ENCODE peak calls at places on chromosomes 1 and 21, in six cellular contexts. R is AG10803, E is breast epithelium, H is GM23338, C is psoas muscle, F is A549. O is an unnamed sample.

GRCh38 chr21:46416551-46416950 is 42.1 kb upstream of the DIP2A start:
- DNase-seq in R (no peak), C (peak), F (no peak), H (no peak), E (no peak), O (no peak)

GRCh38 chr1:43659384-43659783 is 9.4 kb downstream of the KDM4A start:
- DNase-seq in H (no peak), C (no peak), R (no peak), F (no peak), E (no peak), O (no peak)

GRCh38 chr1:93758842-93759515 is 77.3 kb upstream of the BCAR3 start:
- DNase-seq in E (no peak), H (no peak), F (no peak), C (peak), R (peak), O (peak)

GRCh38 chr1:36137776-36138175 is 11.5 kb downstream of the TRAPPC3 start:
- DNase-seq in R (no peak), E (no peak), F (no peak), H (no peak), C (no peak), O (no peak)

GRCh38 chr1:224127925-224128819 is 14.3 kb downstream of the FBXO28 start:
- DNase-seq in F (no peak), E (no peak), C (no peak), H (no peak), R (peak), O (no peak)

GRCh38 chr1:14631421-14631820 is 32.9 kb downstream of the KAZN start:
- DNase-seq in C (no peak), H (no peak), E (no peak), F (no peak), R (no peak), O (no peak)

GRCh38 chr1:201602413-201603265 is 63.7 kb downstream of the NAV1 start:
- DNase-seq in E (no peak), R (peak), F (peak), C (peak), H (no peak), O (peak)

GRCh38 chr1:3795453-3796214 is 664 bp downstream of the LRRC47 start:
- DNase-seq in H (no peak), F (no peak), E (no peak), C (peak), R (no peak), O (no peak)

GRCh38 chr1:193538690-193539089 is 352.3 kb upstream of the B3GALT2 start:
- DNase-seq in E (no peak), R (no peak), F (no peak), H (no peak), C (no peak), O (no peak)

GRCh38 chr1:74856174-74856573 is 123.2 kb downstream of the TYW3 start:
- DNase-seq in H (peak), C (no peak), F (no peak), R (no peak), E (no peak), O (no peak)

GRCh38 chr1:70503358-70503757 is 92.3 kb downstream of the CTH start:
- DNase-seq in C (no peak), R (peak), H (no peak), F (no peak), E (no peak), O (no peak)

GRCh38 chr1:156684227-156684782 is 7.1 kb upstream of the NES start:
- DNase-seq in C (no peak), E (no peak), F (no peak), H (no peak), R (peak), O (no peak)

GRCh38 chr1:154961207-154961496 is 430 bp downstream of the PYGO2 start:
- DNase-seq in H (no peak), C (no peak), E (no peak), R (no peak), F (peak), O (no peak)

GRCh38 chr1:14320518-14320917 is 278.0 kb upstream of the KAZN start:
- DNase-seq in F (no peak), H (no peak), C (no peak), R (peak), E (no peak), O (no peak)

GRCh38 chr1:204972461-204972860 is 70.6 kb upstream of the CNTN2 start:
- DNase-seq in C (no peak), F (no peak), R (peak), H (no peak), E (no peak), O (no peak)

GRCh38 chr1:32071758-32072621 is 749 bp upstream of the TMEM39B start:
- DNase-seq in C (no peak), R (peak), F (no peak), H (peak), E (no peak), O (no peak)

GRCh38 chr1:186183219-186183618 is 191.8 kb downstream of the TPR start:
- DNase-seq in H (no peak), C (peak), E (no peak), F (no peak), R (peak), O (peak)

GRCh38 chr1:7343917-7344316 is 427.2 kb upstream of the VAMP3 start:
- DNase-seq in E (no peak), R (no peak), C (no peak), H (no peak), F (no peak), O (no peak)

GRCh38 chr1:107817909-107818308 is 147.1 kb downstream of the VAV3 start:
- DNase-seq in F (no peak), C (no peak), H (no peak), R (no peak), E (no peak), O (no peak)

GRCh38 chr1:111140680-111140967 is 601 bp downstream of the CEPT1 start:
- DNase-seq in R (peak), E (no peak), F (peak), H (peak), C (no peak), O (no peak)

GRCh38 chr1:5425304-5425703 is 566.9 kb downstream of the NPHP4 start:
- DNase-seq in F (no peak), R (no peak), E (no peak), C (no peak), H (no peak), O (no peak)

GRCh38 chr1:246306415-246307037 is 200.6 kb downstream of the SMYD3 start:
- DNase-seq in F (no peak), R (no peak), E (no peak), C (no peak), H (peak), O (no peak)

GRCh38 chr1:31669433-31669785 is 24.7 kb upstream of the PEF1 start:
- DNase-seq in F (no peak), H (no peak), R (no peak), C (no peak), E (no peak), O (no peak)

GRCh38 chr1:100494393-100495084 is 43.4 kb upstream of the GPR88 start:
- DNase-seq in R (peak), F (no peak), H (no peak), C (no peak), E (no peak), O (no peak)

GRCh38 chr1:207268337-207268736 is 53.1 kb upstream of the CD55 start:
- DNase-seq in E (no peak), R (no peak), F (no peak), C (no peak), H (no peak), O (no peak)

GRCh38 chr1:207259391-207259790 is 62.1 kb upstream of the CD55 start:
- DNase-seq in C (no peak), F (no peak), H (peak), R (peak), E (no peak), O (no peak)

GRCh38 chr1:207268753-207269511 is 52.5 kb upstream of the CD55 start:
- DNase-seq in E (no peak), H (no peak), F (no peak), R (no peak), C (no peak), O (no peak)

GRCh38 chr1:207261971-207262370 is 59.5 kb upstream of the CD55 start:
- DNase-seq in H (no peak), C (no peak), F (no peak), R (peak), E (no peak), O (no peak)

GRCh38 chr1:207264663-207265270 is 56.7 kb upstream of the CD55 start:
- DNase-seq in F (no peak), R (no peak), H (no peak), C (no peak), E (no peak), O (no peak)
- TF ChIP-seq CTCF in F (no peak), R (no peak), H (no peak), C (no peak), E (no peak), O (no peak)

GRCh38 chr1:63913533-63913932 is 139.7 kb downstream of the ROR1 start:
- DNase-seq in C (no peak), F (no peak), R (no peak), H (no peak), E (no peak), O (no peak)

GRCh38 chr1:63914241-63914640 is 140.4 kb downstream of the ROR1 start:
- DNase-seq in E (no peak), R (no peak), F (no peak), H (no peak), C (no peak), O (no peak)

GRCh38 chr1:63914706-63915105 is 140.9 kb downstream of the ROR1 start:
- DNase-seq in E (no peak), F (no peak), C (no peak), H (no peak), R (no peak), O (no peak)

GRCh38 chr1:63916485-63917360 is 142.9 kb downstream of the ROR1 start:
- DNase-seq in E (no peak), R (no peak), H (no peak), F (no peak), C (no peak), O (no peak)

DNA sequence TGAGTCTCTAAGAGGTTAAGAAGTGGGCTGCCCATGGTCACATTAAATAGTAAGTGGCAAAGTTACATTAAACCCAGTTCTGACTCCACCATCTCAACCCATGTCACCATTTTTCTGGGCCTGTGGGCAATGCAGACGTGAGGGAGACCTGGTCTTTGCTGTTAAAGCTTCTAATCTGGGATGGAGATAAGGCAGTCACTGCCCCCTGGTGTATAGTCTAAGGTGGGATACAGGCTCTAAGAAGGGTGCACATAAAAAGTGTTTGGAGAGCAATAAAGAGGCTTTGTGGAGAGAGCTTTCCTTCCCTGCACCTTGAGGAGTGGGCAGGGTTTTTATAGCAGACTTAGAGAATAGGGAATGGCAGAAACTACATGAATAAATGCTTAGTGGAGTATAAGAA is 141.3 kb downstream of the ROR1 start:
- DNase-seq in R (peak), E (no peak), C (no peak), F (no peak), H (peak), O (no peak)
- TF ChIP-seq CTCF in R (peak), E (no peak), C (no peak), F (no peak), H (peak), O (no peak)

DNA sequence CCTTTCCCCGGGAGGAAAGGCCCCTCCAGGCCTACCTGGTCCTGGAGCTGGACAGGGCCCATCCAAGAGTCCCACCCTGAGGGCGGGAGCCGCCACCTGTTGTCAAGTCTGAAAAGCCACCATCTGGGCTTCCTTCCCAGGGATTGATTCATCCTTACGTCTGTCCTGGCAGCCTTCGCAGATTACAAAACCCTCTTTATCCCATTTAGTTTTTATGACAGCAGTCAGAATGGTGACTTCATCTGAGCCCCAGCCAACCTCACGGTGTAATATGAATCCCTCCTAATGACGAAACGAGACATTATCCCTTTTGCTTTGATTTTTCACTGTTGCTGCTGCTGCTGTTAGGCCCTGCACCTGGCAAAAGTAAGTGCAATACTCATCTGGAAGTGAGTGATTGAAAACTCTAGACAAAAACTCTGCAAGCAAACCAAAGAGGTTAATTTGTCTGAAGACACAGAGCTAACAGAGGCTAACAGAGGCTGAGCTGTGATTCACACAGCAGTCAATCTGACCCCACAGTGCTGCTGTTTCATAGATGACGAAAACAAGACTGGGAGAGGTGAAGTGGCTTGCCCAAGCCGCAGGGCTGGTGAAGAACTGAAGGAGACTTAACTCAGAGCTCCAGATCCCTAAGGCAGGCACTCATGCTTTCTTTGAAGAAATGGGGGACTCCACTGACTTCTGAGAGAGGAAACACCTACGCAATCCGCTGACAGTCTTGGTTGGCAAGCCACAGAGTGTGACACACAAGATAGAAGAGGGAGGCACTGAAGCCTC is 30.0 kb upstream of the S100A7 start:
- DNase-seq in E (peak), F (peak), C (peak), R (peak), H (peak), O (peak)
- TF ChIP-seq CTCF in E (no peak), F (no peak), C (no peak), R (peak), H (no peak), O (no peak)

GRCh38 chr1:182029379-182030331 is 31.9 kb downstream of the ZNF648 start:
- DNase-seq in E (peak), C (peak), R (peak), H (peak), F (peak), O (peak)
- TF ChIP-seq CTCF in E (no peak), C (peak), R (peak), H (peak), F (peak), O (peak)

GRCh38 chr1:116020668-116021272 is 44.5 kb downstream of the SLC22A15 start:
- DNase-seq in R (peak), H (peak), C (peak), F (peak), E (no peak), O (peak)
- TF ChIP-seq CTCF in R (peak), H (peak), C (peak), F (peak), E (peak), O (peak)

GRCh38 chr1:9249534-9250335 is 15.2 kb downstream of the H6PD start:
- DNase-seq in C (peak), F (peak), H (peak), E (peak), R (peak), O (no peak)
- TF ChIP-seq CTCF in C (peak), F (peak), H (peak), E (no peak), R (peak), O (peak)

DNA sequence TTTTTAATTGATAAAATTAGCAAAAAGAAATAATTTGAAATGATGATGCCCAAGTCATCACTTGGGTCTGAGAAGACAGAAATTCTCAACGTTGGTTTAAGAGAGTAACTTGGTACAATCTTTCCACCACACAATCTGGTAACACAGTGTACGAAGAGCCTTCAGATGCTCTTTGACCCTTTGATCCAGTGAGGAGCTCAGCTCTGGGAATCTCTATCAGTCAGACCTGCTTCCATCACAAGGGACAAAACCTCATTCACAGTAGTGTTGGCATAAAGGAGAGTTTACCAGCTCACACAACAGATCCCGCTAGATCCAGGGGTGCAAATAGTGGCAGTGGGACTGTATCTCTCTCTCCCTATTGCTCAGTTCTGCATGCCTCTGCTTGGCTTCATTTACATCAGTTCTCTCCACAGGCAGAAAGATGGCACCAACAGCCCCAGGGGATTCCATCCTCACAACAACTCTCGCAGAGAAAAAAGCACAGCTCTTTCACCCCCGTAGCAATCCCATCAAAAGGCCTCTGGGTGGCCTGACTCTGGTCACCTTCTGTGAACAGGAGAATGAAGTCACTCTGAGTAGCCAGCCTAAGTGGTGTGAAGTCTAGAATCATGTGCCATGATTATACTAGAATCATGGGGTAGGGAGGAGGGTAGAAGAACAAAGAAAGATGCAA is 119.7 kb downstream of the ZNF281 start:
- DNase-seq in E (no peak), F (peak), H (peak), R (no peak), C (no peak), O (no peak)
- TF ChIP-seq CTCF in E (no peak), F (peak), H (peak), R (no peak), C (no peak), O (no peak)

DNA sequence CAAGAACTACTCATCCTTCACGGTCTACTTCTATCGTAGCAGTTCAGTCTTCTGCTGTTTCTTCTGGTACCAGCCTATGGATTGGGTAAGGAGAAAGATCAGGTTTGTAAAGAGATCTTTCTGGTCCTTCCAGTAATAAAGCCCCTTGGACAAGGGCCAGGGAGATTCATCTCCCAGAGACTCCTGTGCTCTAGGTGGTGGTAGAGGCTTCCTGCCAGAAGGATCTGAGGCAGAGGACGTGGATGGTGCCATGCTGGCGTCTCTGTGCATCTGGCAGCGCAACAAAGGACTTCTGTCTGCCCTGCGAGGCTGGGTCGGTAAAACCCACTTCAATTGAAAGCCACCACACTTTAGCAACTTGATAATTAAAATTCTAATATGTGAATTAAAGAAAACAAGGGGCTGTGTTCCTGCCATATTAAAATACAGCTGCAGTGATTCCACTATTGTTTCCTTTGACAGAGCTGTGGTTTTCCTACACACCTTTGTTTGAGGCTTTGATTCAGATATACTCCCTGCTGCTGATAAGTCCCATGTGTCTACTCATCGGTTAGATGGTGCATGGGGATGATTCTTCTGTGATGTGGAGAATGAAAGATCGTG is 73.6 kb downstream of the ROR1 start:
- DNase-seq in E (peak), F (no peak), R (no peak), C (no peak), H (no peak), O (no peak)
- TF ChIP-seq CTCF in E (no peak), F (no peak), R (no peak), C (no peak), H (no peak), O (no peak)

GRCh38 chr1:171929121-171929520 is 87.8 kb downstream of the DNM3 start:
- DNase-seq in H (no peak), F (no peak), R (no peak), E (no peak), C (no peak), O (no peak)
- TF ChIP-seq CTCF in H (no peak), F (no peak), R (no peak), E (no peak), C (no peak), O (no peak)

GRCh38 chr1:248622491-248623106 is 12.3 kb downstream of the OR2T11 start:
- DNase-seq in H (peak), R (peak), C (no peak), E (no peak), F (peak), O (no peak)

GRCh38 chr1:248618119-248618518 is 16.8 kb downstream of the OR2T11 start:
- DNase-seq in H (no peak), E (no peak), C (no peak), F (no peak), R (no peak), O (no peak)

GRCh38 chr1:248613742-248614141 is 16.2 kb upstream of the OR2T10 start:
- DNase-seq in C (no peak), R (no peak), E (no peak), F (no peak), H (no peak), O (no peak)

GRCh38 chr1:248618878-248619277 is 16.0 kb downstream of the OR2T11 start:
- DNase-seq in H (peak), C (peak), F (peak), E (peak), R (peak), O (no peak)
- TF ChIP-seq CTCF in H (peak), C (peak), F (peak), E (no peak), R (peak), O (peak)

O was measured in right atrium auricular region.